ENCODE peak calls at places on chromosome 4, in six cellular contexts. One of them, this sample, is unnamed.

GRCh38 chr4:15262396-15262795 is 165.4 kb upstream of the C1QTNF7 start:
- DNase-seq in activated gamma-delta T cell: no peak
- DNase-seq in progenitor cell of endocrine pancreas: no peak
- DNase-seq in WTC11: no peak
- DNase-seq in WERI-Rb-1: no peak
- DNase-seq in stimulated activated CD8-positive, alpha-beta memory T cell treated with anti-CD3 and anti-CD28 coated beads, Interleukin-15, amount 100 ng/mL, for 4 hours: no peak
- DNase-seq in this sample: no peak

GRCh38 chr4:71009796-71010588 is 16.5 kb downstream of the DCK start:
- DNase-seq in activated gamma-delta T cell: no peak
- DNase-seq in progenitor cell of endocrine pancreas: no peak
- DNase-seq in WTC11: no peak
- DNase-seq in WERI-Rb-1: no peak
- DNase-seq in stimulated activated CD8-positive, alpha-beta memory T cell treated with anti-CD3 and anti-CD28 coated beads, Interleukin-15, amount 100 ng/mL, for 4 hours: no peak
- DNase-seq in this sample: no peak

GRCh38 chr4:54683616-54684346 is 26.0 kb downstream of the KIT start:
- DNase-seq in activated gamma-delta T cell: no peak
- DNase-seq in progenitor cell of endocrine pancreas: no peak
- DNase-seq in WTC11: peak; percentile 56
- DNase-seq in WERI-Rb-1: peak; percentile 23
- DNase-seq in stimulated activated CD8-positive, alpha-beta memory T cell treated with anti-CD3 and anti-CD28 coated beads, Interleukin-15, amount 100 ng/mL, for 4 hours: no peak
- DNase-seq in this sample: no peak

GRCh38 chr4:147311956-147312355 is 168.9 kb upstream of the EDNRA start:
- DNase-seq in activated gamma-delta T cell: no peak
- DNase-seq in progenitor cell of endocrine pancreas: no peak
- DNase-seq in WTC11: no peak
- DNase-seq in WERI-Rb-1: no peak
- DNase-seq in stimulated activated CD8-positive, alpha-beta memory T cell treated with anti-CD3 and anti-CD28 coated beads, Interleukin-15, amount 100 ng/mL, for 4 hours: no peak
- DNase-seq in this sample: no peak

GRCh38 chr4:142416121-142416520 is 430.0 kb downstream of the INPP4B start:
- DNase-seq in activated gamma-delta T cell: no peak
- DNase-seq in progenitor cell of endocrine pancreas: no peak
- DNase-seq in WTC11: no peak
- DNase-seq in WERI-Rb-1: no peak
- DNase-seq in stimulated activated CD8-positive, alpha-beta memory T cell treated with anti-CD3 and anti-CD28 coated beads, Interleukin-15, amount 100 ng/mL, for 4 hours: no peak
- DNase-seq in this sample: no peak

GRCh38 chr4:118888666-118889312 is at the start of gene SYNPO2:
- DNase-seq in activated gamma-delta T cell: no peak
- DNase-seq in progenitor cell of endocrine pancreas: peak; percentile 37
- DNase-seq in WTC11: peak; percentile 86
- DNase-seq in WERI-Rb-1: peak; percentile 80
- DNase-seq in stimulated activated CD8-positive, alpha-beta memory T cell treated with anti-CD3 and anti-CD28 coated beads, Interleukin-15, amount 100 ng/mL, for 4 hours: no peak
- DNase-seq in this sample: peak; percentile 47

GRCh38 chr4:20326977-20327376 is 75.3 kb downstream of the SLIT2 start:
- DNase-seq in activated gamma-delta T cell: no peak
- DNase-seq in progenitor cell of endocrine pancreas: no peak
- DNase-seq in WTC11: no peak
- DNase-seq in WERI-Rb-1: no peak
- DNase-seq in stimulated activated CD8-positive, alpha-beta memory T cell treated with anti-CD3 and anti-CD28 coated beads, Interleukin-15, amount 100 ng/mL, for 4 hours: no peak
- DNase-seq in this sample: no peak

GRCh38 chr4:11765849-11766453 is 337.3 kb upstream of the HS3ST1 start:
- DNase-seq in activated gamma-delta T cell: no peak
- DNase-seq in progenitor cell of endocrine pancreas: no peak
- DNase-seq in WTC11: peak; percentile 12
- DNase-seq in WERI-Rb-1: peak; percentile 39
- DNase-seq in stimulated activated CD8-positive, alpha-beta memory T cell treated with anti-CD3 and anti-CD28 coated beads, Interleukin-15, amount 100 ng/mL, for 4 hours: no peak
- DNase-seq in this sample: peak; percentile 5

GRCh38 chr4:128908735-128909134 is 99.2 kb downstream of the JADE1 start:
- DNase-seq in activated gamma-delta T cell: no peak
- DNase-seq in progenitor cell of endocrine pancreas: no peak
- DNase-seq in WTC11: no peak
- DNase-seq in WERI-Rb-1: no peak
- DNase-seq in stimulated activated CD8-positive, alpha-beta memory T cell treated with anti-CD3 and anti-CD28 coated beads, Interleukin-15, amount 100 ng/mL, for 4 hours: no peak
- DNase-seq in this sample: no peak

GRCh38 chr4:184347251-184348239 is 126.8 kb downstream of the IRF2 start:
- DNase-seq in activated gamma-delta T cell: no peak
- DNase-seq in progenitor cell of endocrine pancreas: no peak
- DNase-seq in WTC11: peak; percentile 59
- DNase-seq in WERI-Rb-1: no peak
- DNase-seq in stimulated activated CD8-positive, alpha-beta memory T cell treated with anti-CD3 and anti-CD28 coated beads, Interleukin-15, amount 100 ng/mL, for 4 hours: no peak
- DNase-seq in this sample: peak; percentile 78

GRCh38 chr4:39353478-39354177 is 12.5 kb downstream of the RFC1 start:
- DNase-seq in activated gamma-delta T cell: no peak
- DNase-seq in progenitor cell of endocrine pancreas: no peak
- DNase-seq in WTC11: no peak
- DNase-seq in WERI-Rb-1: no peak
- DNase-seq in stimulated activated CD8-positive, alpha-beta memory T cell treated with anti-CD3 and anti-CD28 coated beads, Interleukin-15, amount 100 ng/mL, for 4 hours: no peak
- DNase-seq in this sample: no peak

GRCh38 chr4:152290522-152290921 is 245.4 kb downstream of the FBXW7 start:
- DNase-seq in activated gamma-delta T cell: no peak
- DNase-seq in progenitor cell of endocrine pancreas: no peak
- DNase-seq in WTC11: no peak
- DNase-seq in WERI-Rb-1: no peak
- DNase-seq in stimulated activated CD8-positive, alpha-beta memory T cell treated with anti-CD3 and anti-CD28 coated beads, Interleukin-15, amount 100 ng/mL, for 4 hours: no peak
- DNase-seq in this sample: no peak

GRCh38 chr4:68594678-68595077 is 18.6 kb upstream of the UGT2B17 start:
- DNase-seq in activated gamma-delta T cell: no peak
- DNase-seq in progenitor cell of endocrine pancreas: no peak
- DNase-seq in WTC11: no peak
- DNase-seq in WERI-Rb-1: no peak
- DNase-seq in stimulated activated CD8-positive, alpha-beta memory T cell treated with anti-CD3 and anti-CD28 coated beads, Interleukin-15, amount 100 ng/mL, for 4 hours: no peak
- DNase-seq in this sample: no peak

GRCh38 chr4:164876680-164877324 is at the start of gene APELA:
- DNase-seq in activated gamma-delta T cell: no peak
- DNase-seq in progenitor cell of endocrine pancreas: no peak
- DNase-seq in WTC11: no peak
- DNase-seq in WERI-Rb-1: no peak
- DNase-seq in stimulated activated CD8-positive, alpha-beta memory T cell treated with anti-CD3 and anti-CD28 coated beads, Interleukin-15, amount 100 ng/mL, for 4 hours: no peak
- DNase-seq in this sample: no peak

GRCh38 chr4:51960486-51960885 is 59.7 kb downstream of the LRRC66 start:
- DNase-seq in activated gamma-delta T cell: no peak
- DNase-seq in progenitor cell of endocrine pancreas: no peak
- DNase-seq in WTC11: no peak
- DNase-seq in WERI-Rb-1: no peak
- DNase-seq in stimulated activated CD8-positive, alpha-beta memory T cell treated with anti-CD3 and anti-CD28 coated beads, Interleukin-15, amount 100 ng/mL, for 4 hours: no peak
- DNase-seq in this sample: no peak

GRCh38 chr4:152956650-152957436 is 20.7 kb downstream of the FHDC1 start:
- DNase-seq in activated gamma-delta T cell: no peak
- DNase-seq in progenitor cell of endocrine pancreas: no peak
- DNase-seq in WTC11: no peak
- DNase-seq in WERI-Rb-1: no peak
- DNase-seq in stimulated activated CD8-positive, alpha-beta memory T cell treated with anti-CD3 and anti-CD28 coated beads, Interleukin-15, amount 100 ng/mL, for 4 hours: no peak
- DNase-seq in this sample: no peak

GRCh38 chr4:69073375-69073774 is 22.9 kb upstream of the UGT2B7 start:
- DNase-seq in activated gamma-delta T cell: no peak
- DNase-seq in progenitor cell of endocrine pancreas: no peak
- DNase-seq in WTC11: no peak
- DNase-seq in WERI-Rb-1: no peak
- DNase-seq in stimulated activated CD8-positive, alpha-beta memory T cell treated with anti-CD3 and anti-CD28 coated beads, Interleukin-15, amount 100 ng/mL, for 4 hours: no peak
- DNase-seq in this sample: no peak

GRCh38 chr4:109298279-109299010 is 4.0 kb downstream of the COL25A1 start:
- DNase-seq in activated gamma-delta T cell: no peak
- DNase-seq in progenitor cell of endocrine pancreas: no peak
- DNase-seq in WTC11: no peak
- DNase-seq in WERI-Rb-1: peak; percentile 68
- DNase-seq in stimulated activated CD8-positive, alpha-beta memory T cell treated with anti-CD3 and anti-CD28 coated beads, Interleukin-15, amount 100 ng/mL, for 4 hours: no peak
- DNase-seq in this sample: no peak

This sample was measured in iPS DF 6.9.